ENCODE peak calls at places on chromosome 6, in seven cellular contexts. One of them, this sample, is unnamed.

GRCh38 chr6:146593978-146594377 is 4.8 kb upstream of the ADGB start:
- DNase-seq in MM.1S: no peak
- DNase-seq in tibial nerve: no peak
- DNase-seq in fibroblast of pulmonary artery: no peak
- DNase-seq in cardiac muscle cell: no peak
- DNase-seq in IMR-90: no peak
- DNase-seq in brain microvascular endothelial cell: no peak
- DNase-seq in this sample: no peak

GRCh38 chr6:26249959-26250805 is 114.8 kb upstream of the BTN3A2 start:
- DNase-seq in cardiac muscle cell: peak
- DNase-seq in MM.1S: peak
- DNase-seq in brain microvascular endothelial cell: peak
- DNase-seq in tibial nerve: no peak
- DNase-seq in IMR-90: peak
- DNase-seq in fibroblast of pulmonary artery: peak
- DNase-seq in this sample: peak

GRCh38 chr6:135820340-135820739 is 31.2 kb upstream of the PDE7B start:
- DNase-seq in IMR-90: no peak
- DNase-seq in fibroblast of pulmonary artery: no peak
- DNase-seq in MM.1S: no peak
- DNase-seq in cardiac muscle cell: no peak
- DNase-seq in brain microvascular endothelial cell: no peak
- DNase-seq in tibial nerve: no peak
- DNase-seq in this sample: no peak

GRCh38 chr6:50141100-50141499 is 91.4 kb upstream of the DEFB112 start:
- DNase-seq in MM.1S: no peak
- DNase-seq in brain microvascular endothelial cell: no peak
- DNase-seq in cardiac muscle cell: no peak
- DNase-seq in tibial nerve: no peak
- DNase-seq in IMR-90: no peak
- DNase-seq in fibroblast of pulmonary artery: no peak
- DNase-seq in this sample: no peak

GRCh38 chr6:12289655-12290489 is at the start of gene EDN1:
- DNase-seq in cardiac muscle cell: peak
- DNase-seq in tibial nerve: peak
- DNase-seq in MM.1S: peak
- DNase-seq in fibroblast of pulmonary artery: peak
- DNase-seq in brain microvascular endothelial cell: peak
- DNase-seq in IMR-90: peak
- DNase-seq in this sample: peak

GRCh38 chr6:14035448-14035847 is 82.1 kb upstream of the CD83 start:
- DNase-seq in cardiac muscle cell: peak
- DNase-seq in MM.1S: no peak
- DNase-seq in IMR-90: peak
- DNase-seq in tibial nerve: no peak
- DNase-seq in brain microvascular endothelial cell: peak
- DNase-seq in fibroblast of pulmonary artery: peak
- DNase-seq in this sample: peak

GRCh38 chr6:54493138-54493537 is 184.9 kb downstream of the TINAG start:
- DNase-seq in tibial nerve: no peak
- DNase-seq in IMR-90: peak
- DNase-seq in fibroblast of pulmonary artery: peak
- DNase-seq in brain microvascular endothelial cell: peak
- DNase-seq in cardiac muscle cell: no peak
- DNase-seq in MM.1S: no peak
- DNase-seq in this sample: peak

GRCh38 chr6:138297761-138298298 is 79.5 kb upstream of the PBOV1 start:
- DNase-seq in MM.1S: no peak
- DNase-seq in brain microvascular endothelial cell: no peak
- DNase-seq in cardiac muscle cell: no peak
- DNase-seq in tibial nerve: no peak
- DNase-seq in IMR-90: no peak
- DNase-seq in fibroblast of pulmonary artery: peak
- DNase-seq in this sample: no peak

GRCh38 chr6:147789430-147789947 is 281.0 kb downstream of the SAMD5 start:
- DNase-seq in fibroblast of pulmonary artery: no peak
- DNase-seq in IMR-90: no peak
- DNase-seq in MM.1S: no peak
- DNase-seq in cardiac muscle cell: no peak
- DNase-seq in tibial nerve: no peak
- DNase-seq in brain microvascular endothelial cell: no peak
- DNase-seq in this sample: no peak

GRCh38 chr6:30322527-30323501 is 3.9 kb upstream of the TRIM39 start:
- DNase-seq in tibial nerve: no peak
- DNase-seq in cardiac muscle cell: no peak
- DNase-seq in IMR-90: peak
- DNase-seq in MM.1S: no peak
- DNase-seq in brain microvascular endothelial cell: peak
- DNase-seq in fibroblast of pulmonary artery: peak
- DNase-seq in this sample: peak

GRCh38 chr6:18595774-18596528 is 208.8 kb downstream of the RNF144B start:
- DNase-seq in cardiac muscle cell: peak
- DNase-seq in MM.1S: peak
- DNase-seq in tibial nerve: peak
- DNase-seq in fibroblast of pulmonary artery: peak
- DNase-seq in IMR-90: peak
- DNase-seq in brain microvascular endothelial cell: peak
- DNase-seq in this sample: peak

GRCh38 chr6:56766139-56766805 is 123.6 kb upstream of the DST start:
- DNase-seq in MM.1S: no peak
- DNase-seq in cardiac muscle cell: no peak
- DNase-seq in IMR-90: no peak
- DNase-seq in tibial nerve: no peak
- DNase-seq in fibroblast of pulmonary artery: no peak
- DNase-seq in brain microvascular endothelial cell: no peak
- DNase-seq in this sample: no peak

GRCh38 chr6:1885576-1886003 is 275.9 kb downstream of the FOXC1 start:
- DNase-seq in brain microvascular endothelial cell: peak
- DNase-seq in fibroblast of pulmonary artery: no peak
- DNase-seq in MM.1S: no peak
- DNase-seq in tibial nerve: no peak
- DNase-seq in IMR-90: no peak
- DNase-seq in cardiac muscle cell: peak
- DNase-seq in this sample: no peak

GRCh38 chr6:84547341-84547794 is 217.0 kb downstream of the TBX18 start:
- DNase-seq in IMR-90: no peak
- DNase-seq in cardiac muscle cell: peak
- DNase-seq in MM.1S: peak
- DNase-seq in brain microvascular endothelial cell: peak
- DNase-seq in fibroblast of pulmonary artery: no peak
- DNase-seq in tibial nerve: no peak
- DNase-seq in this sample: no peak

GRCh38 chr6:149696904-149697303 is 21.0 kb downstream of the LATS1 start:
- DNase-seq in brain microvascular endothelial cell: peak
- DNase-seq in tibial nerve: no peak
- DNase-seq in fibroblast of pulmonary artery: peak
- DNase-seq in IMR-90: peak
- DNase-seq in MM.1S: no peak
- DNase-seq in cardiac muscle cell: no peak
- DNase-seq in this sample: peak

GRCh38 chr6:135605278-135605790 is 107.8 kb upstream of the AHI1 start:
- DNase-seq in MM.1S: no peak
- DNase-seq in cardiac muscle cell: no peak
- DNase-seq in tibial nerve: no peak
- DNase-seq in brain microvascular endothelial cell: no peak
- DNase-seq in IMR-90: no peak
- DNase-seq in fibroblast of pulmonary artery: no peak
- DNase-seq in this sample: no peak

GRCh38 chr6:87661016-87661415 is 41.0 kb downstream of the AKIRIN2 start:
- DNase-seq in MM.1S: no peak
- DNase-seq in fibroblast of pulmonary artery: peak
- DNase-seq in cardiac muscle cell: no peak
- DNase-seq in tibial nerve: no peak
- DNase-seq in brain microvascular endothelial cell: no peak
- DNase-seq in IMR-90: peak
- DNase-seq in this sample: peak

GRCh38 chr6:143569035-143569434 is 57.5 kb upstream of the FUCA2 start:
- DNase-seq in MM.1S: no peak
- DNase-seq in brain microvascular endothelial cell: peak
- DNase-seq in cardiac muscle cell: no peak
- DNase-seq in tibial nerve: no peak
- DNase-seq in fibroblast of pulmonary artery: peak
- DNase-seq in IMR-90: peak
- DNase-seq in this sample: peak

GRCh38 chr6:2857580-2858337 is 16.1 kb upstream of the SERPINB1 start:
- DNase-seq in fibroblast of pulmonary artery: peak
- DNase-seq in brain microvascular endothelial cell: peak
- DNase-seq in cardiac muscle cell: no peak
- DNase-seq in MM.1S: no peak
- DNase-seq in IMR-90: peak
- DNase-seq in tibial nerve: no peak
- DNase-seq in this sample: peak

GRCh38 chr6:47581591-47581990 is 104.0 kb downstream of the CD2AP start:
- DNase-seq in IMR-90: no peak
- DNase-seq in brain microvascular endothelial cell: no peak
- DNase-seq in cardiac muscle cell: no peak
- DNase-seq in tibial nerve: no peak
- DNase-seq in fibroblast of pulmonary artery: no peak
- DNase-seq in MM.1S: peak
- DNase-seq in this sample: no peak

GRCh38 chr6:3428247-3428646 is 28.6 kb downstream of the SLC22A23 start:
- DNase-seq in MM.1S: no peak
- DNase-seq in cardiac muscle cell: no peak
- DNase-seq in tibial nerve: no peak
- DNase-seq in fibroblast of pulmonary artery: no peak
- DNase-seq in brain microvascular endothelial cell: no peak
- DNase-seq in IMR-90: no peak
- DNase-seq in this sample: no peak

GRCh38 chr6:17885079-17885478 is 102.4 kb downstream of the KIF13A start:
- DNase-seq in fibroblast of pulmonary artery: no peak
- DNase-seq in tibial nerve: no peak
- DNase-seq in brain microvascular endothelial cell: no peak
- DNase-seq in IMR-90: peak
- DNase-seq in cardiac muscle cell: no peak
- DNase-seq in MM.1S: peak
- DNase-seq in this sample: no peak

GRCh38 chr6:109025639-109026038 is 69.0 kb downstream of the SESN1 start:
- DNase-seq in tibial nerve: no peak
- DNase-seq in cardiac muscle cell: no peak
- DNase-seq in IMR-90: no peak
- DNase-seq in MM.1S: no peak
- DNase-seq in brain microvascular endothelial cell: no peak
- DNase-seq in fibroblast of pulmonary artery: no peak
- DNase-seq in this sample: no peak

GRCh38 chr6:26016326-26017275 is 54.0 kb downstream of the TRIM38 start:
- DNase-seq in fibroblast of pulmonary artery: peak
- DNase-seq in IMR-90: peak
- DNase-seq in MM.1S: no peak
- DNase-seq in brain microvascular endothelial cell: no peak
- DNase-seq in cardiac muscle cell: no peak
- DNase-seq in tibial nerve: no peak
- DNase-seq in this sample: no peak

GRCh38 chr6:9634776-9635175 is 780.1 kb downstream of the TFAP2A start:
- DNase-seq in fibroblast of pulmonary artery: no peak
- DNase-seq in IMR-90: no peak
- DNase-seq in tibial nerve: no peak
- DNase-seq in MM.1S: no peak
- DNase-seq in brain microvascular endothelial cell: no peak
- DNase-seq in cardiac muscle cell: no peak
- DNase-seq in this sample: no peak
- TF ChIP-seq CTCF in fibroblast of pulmonary artery: no peak
- TF ChIP-seq CTCF in IMR-90: no peak
- TF ChIP-seq CTCF in tibial nerve: no peak
- TF ChIP-seq CTCF in MM.1S: no peak
- TF ChIP-seq CTCF in brain microvascular endothelial cell: no peak
- TF ChIP-seq CTCF in cardiac muscle cell: no peak
- TF ChIP-seq CTCF in this sample: no peak

DNA sequence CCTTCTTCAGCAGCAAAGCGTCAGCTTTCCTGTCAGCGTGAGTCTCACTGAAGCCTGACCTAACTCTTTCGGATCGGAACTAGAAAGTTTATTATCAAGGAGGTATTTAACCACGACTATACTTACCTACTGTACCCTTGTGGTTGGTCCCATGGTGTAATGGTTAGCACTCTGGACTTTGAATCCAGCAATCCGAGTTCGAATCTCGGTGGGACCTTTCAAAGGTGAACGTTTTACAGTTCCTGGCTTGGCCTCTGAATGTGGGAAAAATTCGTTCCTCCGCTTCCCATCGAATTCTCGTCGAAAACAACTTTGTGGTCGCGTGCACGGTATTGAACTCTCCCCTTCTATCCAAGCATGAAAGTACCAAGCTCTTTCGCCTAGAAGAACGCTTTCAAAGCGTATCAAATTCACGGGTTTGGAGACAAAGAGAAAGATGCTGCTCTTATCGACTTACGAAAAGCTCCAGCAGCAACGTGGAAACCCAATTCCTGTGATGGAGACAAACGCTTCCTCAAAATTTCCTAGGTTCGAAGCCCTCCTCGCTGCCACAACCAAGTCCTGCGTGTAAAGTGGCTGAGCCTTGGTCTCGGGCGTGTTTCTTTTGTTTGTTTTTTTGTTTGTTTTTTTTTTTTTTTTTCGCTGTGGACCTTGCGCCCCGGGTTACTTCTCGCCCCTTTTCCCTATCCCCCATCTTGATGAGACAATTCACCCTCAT is 63.7 kb downstream of the GPX5 start:
- DNase-seq in tibial nerve: no peak
- DNase-seq in fibroblast of pulmonary artery: peak
- DNase-seq in IMR-90: peak
- DNase-seq in cardiac muscle cell: peak
- DNase-seq in MM.1S: peak
- DNase-seq in brain microvascular endothelial cell: peak
- DNase-seq in this sample: peak
- H3K4me3 ChIP-seq in tibial nerve: no peak
- H3K4me3 ChIP-seq in fibroblast of pulmonary artery: peak
- H3K4me3 ChIP-seq in IMR-90: peak
- H3K4me3 ChIP-seq in cardiac muscle cell: peak
- H3K4me3 ChIP-seq in MM.1S: peak
- H3K4me3 ChIP-seq in brain microvascular endothelial cell: peak
- H3K4me3 ChIP-seq in this sample: peak

GRCh38 chr6:129567374-129567773 is 142.6 kb downstream of the ARHGAP18 start:
- DNase-seq in brain microvascular endothelial cell: peak
- DNase-seq in tibial nerve: no peak
- DNase-seq in MM.1S: peak
- DNase-seq in IMR-90: no peak
- DNase-seq in fibroblast of pulmonary artery: peak
- DNase-seq in cardiac muscle cell: peak
- DNase-seq in this sample: peak
- TF ChIP-seq CTCF in brain microvascular endothelial cell: peak
- TF ChIP-seq CTCF in tibial nerve: no peak
- TF ChIP-seq CTCF in MM.1S: peak
- TF ChIP-seq CTCF in IMR-90: peak
- TF ChIP-seq CTCF in fibroblast of pulmonary artery: peak
- TF ChIP-seq CTCF in cardiac muscle cell: peak
- TF ChIP-seq CTCF in this sample: peak

GRCh38 chr6:154292855-154293519 is 63.6 kb downstream of the IPCEF1 start:
- DNase-seq in IMR-90: peak
- DNase-seq in brain microvascular endothelial cell: no peak
- DNase-seq in MM.1S: no peak
- DNase-seq in tibial nerve: no peak
- DNase-seq in cardiac muscle cell: no peak
- DNase-seq in fibroblast of pulmonary artery: peak
- DNase-seq in this sample: peak
- H3K4me3 ChIP-seq in IMR-90: no peak
- H3K4me3 ChIP-seq in brain microvascular endothelial cell: no peak
- H3K4me3 ChIP-seq in MM.1S: no peak
- H3K4me3 ChIP-seq in tibial nerve: no peak
- H3K4me3 ChIP-seq in cardiac muscle cell: no peak
- H3K4me3 ChIP-seq in fibroblast of pulmonary artery: no peak
- H3K4me3 ChIP-seq in this sample: no peak

GRCh38 chr6:35461270-35461669 is 6.9 kb upstream of the RPL10A start:
- DNase-seq in cardiac muscle cell: no peak
- DNase-seq in brain microvascular endothelial cell: no peak
- DNase-seq in fibroblast of pulmonary artery: no peak
- DNase-seq in tibial nerve: no peak
- DNase-seq in MM.1S: no peak
- DNase-seq in IMR-90: no peak
- DNase-seq in this sample: no peak
- TF ChIP-seq CTCF in cardiac muscle cell: no peak
- TF ChIP-seq CTCF in brain microvascular endothelial cell: no peak
- TF ChIP-seq CTCF in fibroblast of pulmonary artery: no peak
- TF ChIP-seq CTCF in tibial nerve: no peak
- TF ChIP-seq CTCF in MM.1S: no peak
- TF ChIP-seq CTCF in IMR-90: no peak
- TF ChIP-seq CTCF in this sample: no peak

This sample was measured in fibroblast of villous mesenchyme.